ENCODE peak calls at places on chromosomes 13 and 19, in eight cellular contexts. One of them, this sample, is unnamed.

GRCh38 chr13:40477623-40478608 is 188.5 kb downstream of the FOXO1 start:
- DNase-seq in GM23338: no peak
- DNase-seq in H9: no peak
- DNase-seq in cardiac fibroblast: peak
- DNase-seq in HFFc6: no peak
- DNase-seq in lower leg skin: peak
- DNase-seq in choroid plexus epithelial cell: peak
- DNase-seq in testis: no peak
- DNase-seq in this sample: peak

GRCh38 chr19:10332158-10332964 is 968 bp downstream of the RAVER1 start:
- DNase-seq in HFFc6: no peak
- DNase-seq in H9: no peak
- DNase-seq in lower leg skin: no peak
- DNase-seq in cardiac fibroblast: no peak
- DNase-seq in testis: no peak
- DNase-seq in GM23338: no peak
- DNase-seq in choroid plexus epithelial cell: no peak
- DNase-seq in this sample: no peak

GRCh38 chr13:94054159-94054558 is 425.3 kb downstream of the DCT start:
- DNase-seq in GM23338: no peak
- DNase-seq in cardiac fibroblast: no peak
- DNase-seq in testis: no peak
- DNase-seq in lower leg skin: no peak
- DNase-seq in H9: no peak
- DNase-seq in HFFc6: no peak
- DNase-seq in choroid plexus epithelial cell: no peak
- DNase-seq in this sample: no peak

GRCh38 chr13:69980799-69981198 is 126.8 kb upstream of the ATXN8OS start:
- DNase-seq in HFFc6: no peak
- DNase-seq in testis: no peak
- DNase-seq in GM23338: no peak
- DNase-seq in H9: no peak
- DNase-seq in cardiac fibroblast: no peak
- DNase-seq in choroid plexus epithelial cell: no peak
- DNase-seq in lower leg skin: no peak
- DNase-seq in this sample: no peak

GRCh38 chr19:41711376-41712261 is 3.2 kb downstream of the CEACAM5 start:
- DNase-seq in HFFc6: no peak
- DNase-seq in lower leg skin: no peak
- DNase-seq in GM23338: no peak
- DNase-seq in cardiac fibroblast: no peak
- DNase-seq in testis: no peak
- DNase-seq in H9: no peak
- DNase-seq in choroid plexus epithelial cell: no peak
- DNase-seq in this sample: no peak

GRCh38 chr13:73369095-73369494 is 310.3 kb downstream of the KLF5 start:
- DNase-seq in HFFc6: no peak
- DNase-seq in GM23338: no peak
- DNase-seq in testis: no peak
- DNase-seq in choroid plexus epithelial cell: no peak
- DNase-seq in H9: no peak
- DNase-seq in cardiac fibroblast: no peak
- DNase-seq in lower leg skin: no peak
- DNase-seq in this sample: no peak

GRCh38 chr13:32098275-32098674 is 66.7 kb downstream of the FRY start:
- DNase-seq in lower leg skin: no peak
- DNase-seq in H9: no peak
- DNase-seq in cardiac fibroblast: peak
- DNase-seq in testis: no peak
- DNase-seq in HFFc6: no peak
- DNase-seq in GM23338: no peak
- DNase-seq in choroid plexus epithelial cell: no peak
- DNase-seq in this sample: no peak

GRCh38 chr19:43101950-43102349 is 19.4 kb upstream of the PSG2 start:
- DNase-seq in GM23338: no peak
- DNase-seq in choroid plexus epithelial cell: no peak
- DNase-seq in HFFc6: no peak
- DNase-seq in testis: no peak
- DNase-seq in H9: no peak
- DNase-seq in lower leg skin: no peak
- DNase-seq in cardiac fibroblast: no peak
- DNase-seq in this sample: no peak

GRCh38 chr19:23118400-23118799 is 1.6 kb downstream of the ZNF730 start:
- DNase-seq in HFFc6: no peak
- DNase-seq in testis: no peak
- DNase-seq in H9: peak
- DNase-seq in cardiac fibroblast: no peak
- DNase-seq in choroid plexus epithelial cell: no peak
- DNase-seq in GM23338: peak
- DNase-seq in lower leg skin: no peak
- DNase-seq in this sample: no peak

GRCh38 chr19:1266818-1267440 is 2.2 kb upstream of the CIRBP start:
- DNase-seq in cardiac fibroblast: no peak
- DNase-seq in H9: peak
- DNase-seq in choroid plexus epithelial cell: peak
- DNase-seq in GM23338: peak
- DNase-seq in testis: peak
- DNase-seq in lower leg skin: no peak
- DNase-seq in HFFc6: peak
- DNase-seq in this sample: no peak

GRCh38 chr19:14383898-14384669 is 2.8 kb downstream of the ADGRE5 start:
- DNase-seq in lower leg skin: no peak
- DNase-seq in testis: no peak
- DNase-seq in H9: no peak
- DNase-seq in cardiac fibroblast: peak
- DNase-seq in choroid plexus epithelial cell: peak
- DNase-seq in GM23338: no peak
- DNase-seq in HFFc6: peak
- DNase-seq in this sample: peak

GRCh38 chr19:18401580-18402112 is 4.2 kb upstream of the LRRC25 start:
- DNase-seq in testis: peak
- DNase-seq in cardiac fibroblast: peak
- DNase-seq in HFFc6: peak
- DNase-seq in H9: no peak
- DNase-seq in lower leg skin: peak
- DNase-seq in choroid plexus epithelial cell: peak
- DNase-seq in GM23338: peak
- DNase-seq in this sample: peak

GRCh38 chr13:111253334-111253872 is 67.0 kb upstream of the TEX29 start:
- DNase-seq in testis: no peak
- DNase-seq in cardiac fibroblast: peak
- DNase-seq in GM23338: no peak
- DNase-seq in lower leg skin: no peak
- DNase-seq in HFFc6: no peak
- DNase-seq in H9: no peak
- DNase-seq in choroid plexus epithelial cell: peak
- DNase-seq in this sample: no peak

GRCh38 chr19:34851277-34851804 is 75.4 kb upstream of the ZNF30 start:
- DNase-seq in GM23338: peak
- DNase-seq in lower leg skin: no peak
- DNase-seq in H9: peak
- DNase-seq in cardiac fibroblast: no peak
- DNase-seq in HFFc6: no peak
- DNase-seq in choroid plexus epithelial cell: no peak
- DNase-seq in testis: no peak
- DNase-seq in this sample: no peak

GRCh38 chr19:29714953-29715694 is at the start of gene C19orf12:
- DNase-seq in choroid plexus epithelial cell: peak
- DNase-seq in HFFc6: no peak
- DNase-seq in cardiac fibroblast: peak
- DNase-seq in GM23338: peak
- DNase-seq in lower leg skin: no peak
- DNase-seq in H9: no peak
- DNase-seq in testis: peak
- DNase-seq in this sample: peak

GRCh38 chr13:79870766-79871165 is 389.8 kb downstream of the NDFIP2 start:
- DNase-seq in choroid plexus epithelial cell: no peak
- DNase-seq in cardiac fibroblast: peak
- DNase-seq in H9: no peak
- DNase-seq in lower leg skin: no peak
- DNase-seq in testis: no peak
- DNase-seq in HFFc6: no peak
- DNase-seq in GM23338: no peak
- DNase-seq in this sample: peak

GRCh38 chr13:21594715-21595545 is 9.0 kb downstream of the MICU2 start:
- DNase-seq in H9: no peak
- DNase-seq in GM23338: no peak
- DNase-seq in lower leg skin: no peak
- DNase-seq in HFFc6: no peak
- DNase-seq in cardiac fibroblast: no peak
- DNase-seq in choroid plexus epithelial cell: no peak
- DNase-seq in testis: no peak
- DNase-seq in this sample: no peak

GRCh38 chr19:15173746-15174404 is 26.9 kb downstream of the NOTCH3 start:
- DNase-seq in HFFc6: peak
- DNase-seq in GM23338: peak
- DNase-seq in choroid plexus epithelial cell: peak
- DNase-seq in cardiac fibroblast: peak
- DNase-seq in testis: no peak
- DNase-seq in lower leg skin: no peak
- DNase-seq in H9: no peak
- DNase-seq in this sample: no peak

GRCh38 chr19:55312621-55313117 is 12.5 kb downstream of the TMEM150B start:
- DNase-seq in cardiac fibroblast: no peak
- DNase-seq in testis: no peak
- DNase-seq in H9: peak
- DNase-seq in HFFc6: no peak
- DNase-seq in lower leg skin: no peak
- DNase-seq in GM23338: peak
- DNase-seq in choroid plexus epithelial cell: no peak
- DNase-seq in this sample: no peak

GRCh38 chr19:1746401-1747284 is 6.7 kb upstream of the ONECUT3 start:
- DNase-seq in lower leg skin: no peak
- DNase-seq in HFFc6: peak
- DNase-seq in H9: no peak
- DNase-seq in choroid plexus epithelial cell: peak
- DNase-seq in cardiac fibroblast: peak
- DNase-seq in GM23338: no peak
- DNase-seq in testis: no peak
- DNase-seq in this sample: peak

GRCh38 chr19:13055213-13056051 is 47.2 kb downstream of the LYL1 start:
- DNase-seq in HFFc6: peak
- DNase-seq in GM23338: peak
- DNase-seq in choroid plexus epithelial cell: peak
- DNase-seq in cardiac fibroblast: peak
- DNase-seq in lower leg skin: peak
- DNase-seq in testis: peak
- DNase-seq in H9: peak
- DNase-seq in this sample: peak

GRCh38 chr13:31207630-31208549 is 8.1 kb downstream of the B3GLCT start:
- DNase-seq in cardiac fibroblast: peak
- DNase-seq in lower leg skin: no peak
- DNase-seq in HFFc6: peak
- DNase-seq in H9: no peak
- DNase-seq in choroid plexus epithelial cell: peak
- DNase-seq in testis: peak
- DNase-seq in GM23338: no peak
- DNase-seq in this sample: peak

GRCh38 chr13:79883216-79883615 is 402.3 kb downstream of the NDFIP2 start:
- DNase-seq in choroid plexus epithelial cell: no peak
- DNase-seq in HFFc6: no peak
- DNase-seq in cardiac fibroblast: no peak
- DNase-seq in lower leg skin: no peak
- DNase-seq in testis: no peak
- DNase-seq in H9: no peak
- DNase-seq in GM23338: no peak
- DNase-seq in this sample: no peak

GRCh38 chr19:2249880-2250764 is 999 bp downstream of the AMH start:
- DNase-seq in testis: no peak
- DNase-seq in choroid plexus epithelial cell: no peak
- DNase-seq in GM23338: peak
- DNase-seq in lower leg skin: no peak
- DNase-seq in H9: no peak
- DNase-seq in cardiac fibroblast: no peak
- DNase-seq in HFFc6: no peak
- DNase-seq in this sample: no peak

GRCh38 chr13:110915874-110916670 is 1.2 kb upstream of the ANKRD10 start:
- DNase-seq in testis: no peak
- DNase-seq in HFFc6: peak
- DNase-seq in choroid plexus epithelial cell: peak
- DNase-seq in GM23338: no peak
- DNase-seq in lower leg skin: no peak
- DNase-seq in H9: no peak
- DNase-seq in cardiac fibroblast: peak
- DNase-seq in this sample: peak

GRCh38 chr13:46113596-46113995 is 8.8 kb upstream of the CPB2 start:
- DNase-seq in H9: no peak
- DNase-seq in choroid plexus epithelial cell: peak
- DNase-seq in lower leg skin: no peak
- DNase-seq in GM23338: no peak
- DNase-seq in cardiac fibroblast: peak
- DNase-seq in HFFc6: no peak
- DNase-seq in testis: no peak
- DNase-seq in this sample: peak

GRCh38 chr13:43159007-43159406 is 135.6 kb downstream of the DNAJC15 start:
- DNase-seq in H9: no peak
- DNase-seq in choroid plexus epithelial cell: peak
- DNase-seq in testis: peak
- DNase-seq in lower leg skin: no peak
- DNase-seq in HFFc6: peak
- DNase-seq in cardiac fibroblast: peak
- DNase-seq in GM23338: peak
- DNase-seq in this sample: peak

GRCh38 chr13:109971745-109972090 is 185.3 kb upstream of the IRS2 start:
- DNase-seq in testis: no peak
- DNase-seq in lower leg skin: no peak
- DNase-seq in choroid plexus epithelial cell: peak
- DNase-seq in cardiac fibroblast: peak
- DNase-seq in GM23338: no peak
- DNase-seq in HFFc6: no peak
- DNase-seq in H9: no peak
- DNase-seq in this sample: no peak

GRCh38 chr13:79990048-79990447 is 350.9 kb downstream of the SPRY2 start:
- DNase-seq in choroid plexus epithelial cell: no peak
- DNase-seq in testis: no peak
- DNase-seq in lower leg skin: no peak
- DNase-seq in H9: no peak
- DNase-seq in HFFc6: peak
- DNase-seq in cardiac fibroblast: no peak
- DNase-seq in GM23338: no peak
- DNase-seq in this sample: peak

GRCh38 chr19:41714598-41714997 is 6.2 kb downstream of the CEACAM5 start:
- DNase-seq in choroid plexus epithelial cell: no peak
- DNase-seq in lower leg skin: no peak
- DNase-seq in cardiac fibroblast: no peak
- DNase-seq in H9: no peak
- DNase-seq in HFFc6: no peak
- DNase-seq in testis: no peak
- DNase-seq in GM23338: no peak
- DNase-seq in this sample: no peak

GRCh38 chr19:49552749-49553148 is 24.9 kb downstream of the RCN3 start:
- DNase-seq in H9: no peak
- DNase-seq in HFFc6: no peak
- DNase-seq in testis: no peak
- DNase-seq in lower leg skin: no peak
- DNase-seq in choroid plexus epithelial cell: no peak
- DNase-seq in GM23338: no peak
- DNase-seq in cardiac fibroblast: no peak
- DNase-seq in this sample: no peak

GRCh38 chr13:42996584-42996983 is 4.5 kb upstream of the EPSTI1 start:
- DNase-seq in cardiac fibroblast: peak
- DNase-seq in choroid plexus epithelial cell: peak
- DNase-seq in GM23338: no peak
- DNase-seq in lower leg skin: no peak
- DNase-seq in testis: no peak
- DNase-seq in H9: no peak
- DNase-seq in HFFc6: peak
- DNase-seq in this sample: peak

GRCh38 chr13:111658150-111659100 is 338.0 kb downstream of the TEX29 start:
- DNase-seq in cardiac fibroblast: no peak
- DNase-seq in GM23338: peak
- DNase-seq in testis: no peak
- DNase-seq in HFFc6: no peak
- DNase-seq in H9: peak
- DNase-seq in lower leg skin: no peak
- DNase-seq in choroid plexus epithelial cell: no peak
- DNase-seq in this sample: no peak

GRCh38 chr19:12938536-12939291 is at the start of gene CALR:
- DNase-seq in testis: no peak
- DNase-seq in choroid plexus epithelial cell: peak
- DNase-seq in HFFc6: no peak
- DNase-seq in lower leg skin: no peak
- DNase-seq in cardiac fibroblast: peak
- DNase-seq in H9: no peak
- DNase-seq in GM23338: no peak
- DNase-seq in this sample: no peak

This sample was measured in astrocyte.